ENCODE peak calls at places on chromosomes 2 and 18, in four cellular contexts. T, M, X and W are unnamed samples.

GRCh38 chr2:64645014-64645418 is 8.7 kb downstream of the SERTAD2 start:
- DNase-seq in T (peak), M (peak), X (peak), W (peak)

GRCh38 chr2:219308142-219309093 is 783 bp downstream of the PTPRN start:
- DNase-seq in T (peak), M (peak), X (peak), W (peak)

GRCh38 chr2:112482309-112483046 is 522 bp downstream of the TTL start:
- DNase-seq in T (peak), M (peak), X (peak), W (peak)

GRCh38 chr2:116724550-116724949 is 1089.9 kb upstream of the DDX18 start:
- DNase-seq in T (peak), M (no peak), X (no peak), W (no peak)

GRCh38 chr2:201137505-201138400 is 21.8 kb downstream of the CFLAR start:
- DNase-seq in T (no peak), M (no peak), X (no peak), W (no peak)

GRCh38 chr2:73020657-73021370 is 50.7 kb downstream of the SFXN5 start:
- DNase-seq in T (peak), M (peak), X (no peak), W (no peak)

GRCh38 chr18:62839874-62840713 is 124.8 kb downstream of the PHLPP1 start:
- DNase-seq in T (no peak), M (no peak), X (no peak), W (no peak)

GRCh38 chr2:156486175-156486574 is 50.0 kb downstream of the GPD2 start:
- DNase-seq in T (peak), M (no peak), X (no peak), W (no peak)

GRCh38 chr18:2978208-2978607 is 34.7 kb downstream of the LPIN2 start:
- DNase-seq in T (no peak), M (no peak), X (no peak), W (no peak)

GRCh38 chr2:160399880-160400279 is 93.7 kb downstream of the RBMS1 start:
- DNase-seq in T (no peak), M (no peak), X (no peak), W (no peak)

GRCh38 chr2:3519255-3520190 is at the start of gene ADI1:
- DNase-seq in T (peak), M (peak), X (peak), W (peak)

GRCh38 chr2:111236027-111236426 is 115.3 kb downstream of the BCL2L11 start:
- DNase-seq in T (no peak), M (no peak), X (no peak), W (no peak)

GRCh38 chr2:151727593-151728552 is 6.4 kb downstream of the NEB start:
- DNase-seq in T (no peak), M (no peak), X (no peak), W (no peak)

GRCh38 chr2:108586631-108587030 is 52.4 kb downstream of the LIMS1 start:
- DNase-seq in T (no peak), M (no peak), X (no peak), W (no peak)

GRCh38 chr2:175293195-175293594 is 111.7 kb upstream of the ATP5MC3 start:
- DNase-seq in T (no peak), M (no peak), X (no peak), W (no peak)

GRCh38 chr2:238132463-238133450 is 5.7 kb upstream of the KLHL30 start:
- DNase-seq in T (no peak), M (no peak), X (no peak), W (no peak)

GRCh38 chr2:119712571-119712970 is 33.6 kb downstream of the TMEM177 start:
- DNase-seq in T (no peak), M (no peak), X (no peak), W (no peak)

GRCh38 chr2:90209806-90210205 is 1518.3 kb downstream of the RPIA start:
- DNase-seq in T (no peak), M (no peak), X (no peak), W (no peak)

GRCh38 chr18:10197097-10197496 is 257.3 kb upstream of the APCDD1 start:
- DNase-seq in T (no peak), M (no peak), X (no peak), W (no peak)

GRCh38 chr2:53575606-53576360 is 191.8 kb upstream of the CHAC2 start:
- DNase-seq in T (no peak), M (peak), X (no peak), W (peak)

GRCh38 chr18:44630118-44630517 is 50.6 kb upstream of the SETBP1 start:
- DNase-seq in T (no peak), M (no peak), X (no peak), W (no peak)

GRCh38 chr18:8657873-8658521 is 47.4 kb upstream of the MTCL1 start:
- DNase-seq in T (peak), M (peak), X (no peak), W (peak)

GRCh38 chr2:74744731-74745505 is 89.0 kb upstream of the HK2 start:
- DNase-seq in T (no peak), M (no peak), X (no peak), W (peak)

GRCh38 chr2:227748079-227748478 is 2.4 kb downstream of the SCYGR8 start:
- DNase-seq in T (no peak), M (no peak), X (peak), W (no peak)

GRCh38 chr18:70998490-70998889 is 709.6 kb downstream of the SOCS6 start:
- DNase-seq in T (no peak), M (peak), X (peak), W (no peak)

GRCh38 chr2:119706196-119706595 is 27.2 kb downstream of the TMEM177 start:
- DNase-seq in T (no peak), M (no peak), X (no peak), W (peak)

GRCh38 chr2:197931661-197932312 is 127.4 kb downstream of the PLCL1 start:
- DNase-seq in T (no peak), M (no peak), X (no peak), W (no peak)